ENCODE peak calls at places on chromosome 7, in six cellular contexts. B is neuronal stem cell, U is IMR-90, P is H9, R is mesenchymal stem cell, G is H1. E is an unnamed sample.
A peak's percentile ranks its signal among the peaks of the same experiment; 100 is the strongest.

GRCh38 chr7:129308047-129308446 is 83.2 kb downstream of the AHCYL2 start:
- DNase-seq in B (no peak), U (peak; percentile 64), P (no peak), R (peak; percentile 17), G (no peak), E (no peak)

GRCh38 chr7:65951837-65952578 is 30.0 kb downstream of the GUSB start:
- DNase-seq in B (no peak), U (no peak), P (no peak), R (no peak), G (no peak), E (no peak)

GRCh38 chr7:151380199-151381082 is 29.4 kb downstream of the WDR86 start:
- DNase-seq in B (no peak), U (no peak), P (no peak), R (no peak), G (no peak), E (peak; percentile 30)

GRCh38 chr7:134420509-134421125 is 38.3 kb downstream of the AKR1B1 start:
- DNase-seq in B (peak; percentile 48), U (peak; percentile 55), P (peak; percentile 59), R (peak; percentile 53), G (peak; percentile 65), E (peak; percentile 70)

GRCh38 chr7:68070992-68071391 is 1074.4 kb downstream of the TYW1 start:
- DNase-seq in B (no peak), U (no peak), P (no peak), R (no peak), G (no peak), E (no peak)

GRCh38 chr7:22563621-22564241 is 63.7 kb upstream of the STEAP1B start:
- DNase-seq in B (no peak), U (peak; percentile 12), P (no peak), R (peak; percentile 37), G (no peak), E (no peak)

GRCh38 chr7:82507365-82507975 is 63.9 kb upstream of the CACNA2D1 start:
- DNase-seq in B (no peak), U (no peak), P (peak; percentile 51), R (no peak), G (no peak), E (no peak)

GRCh38 chr7:23470290-23471089 is at the start of gene IGF2BP3:
- DNase-seq in B (peak; percentile 98), U (peak; percentile 96), P (peak; percentile 95), R (peak; percentile 99), G (peak; percentile 88), E (peak; percentile 85)

GRCh38 chr7:129853661-129854268 is 99.0 kb downstream of the UBE2H start:
- DNase-seq in B (no peak), U (no peak), P (no peak), R (peak; percentile 67), G (no peak), E (peak; percentile 63)

GRCh38 chr7:120588862-120589261 is 269.1 kb downstream of the TSPAN12 start:
- DNase-seq in B (no peak), U (no peak), P (no peak), R (no peak), G (no peak), E (no peak)

GRCh38 chr7:99531354-99531765 is 20.6 kb downstream of the FAM200A start:
- DNase-seq in B (no peak), U (no peak), P (no peak), R (no peak), G (no peak), E (no peak)

GRCh38 chr7:71131256-71131752 is 640 bp upstream of the GALNT17 start:
- DNase-seq in B (peak; percentile 79), U (no peak), P (peak; percentile 71), R (no peak), G (peak; percentile 87), E (no peak)

GRCh38 chr7:45610019-45610418 is 35.9 kb downstream of the ADCY1 start:
- DNase-seq in B (no peak), U (no peak), P (no peak), R (no peak), G (no peak), E (no peak)

GRCh38 chr7:128777156-128778123 is 1.8 kb upstream of the OPN1SW start:
- DNase-seq in B (no peak), U (peak; percentile 22), P (no peak), R (peak; percentile 29), G (no peak), E (no peak)

GRCh38 chr7:134515569-134516468 is 11.5 kb upstream of the AKR1B10 start:
- DNase-seq in B (no peak), U (peak; percentile 93), P (no peak), R (peak; percentile 80), G (peak; percentile 13), E (no peak)

GRCh38 chr7:31493714-31494181 is 20.1 kb upstream of the ITPRID1 start:
- DNase-seq in B (no peak), U (no peak), P (peak; percentile 61), R (no peak), G (no peak), E (peak; percentile 75)

GRCh38 chr7:585229-585711 is 65.6 kb upstream of the PDGFA start:
- DNase-seq in B (no peak), U (no peak), P (no peak), R (peak; percentile 48), G (no peak), E (no peak)

GRCh38 chr7:23332881-23333612 is 33.9 kb downstream of the MALSU1 start:
- DNase-seq in B (no peak), U (peak; percentile 65), P (no peak), R (peak; percentile 72), G (no peak), E (no peak)

GRCh38 chr7:84640637-84641036 is 446.0 kb upstream of the SEMA3A start:
- DNase-seq in B (no peak), U (no peak), P (no peak), R (no peak), G (no peak), E (no peak)

GRCh38 chr7:108335264-108335918 is 120.8 kb downstream of the NRCAM start:
- DNase-seq in B (no peak), U (no peak), P (no peak), R (peak; percentile 4), G (no peak), E (peak; percentile 24)

GRCh38 chr7:116451958-116452729 is 47.4 kb upstream of the CAV2 start:
- DNase-seq in B (no peak), U (no peak), P (no peak), R (no peak), G (no peak), E (no peak)

GRCh38 chr7:57256637-57257375 is 124.6 kb upstream of the ZNF479 start:
- DNase-seq in B (no peak), U (no peak), P (no peak), R (no peak), G (no peak), E (no peak)

GRCh38 chr7:157309990-157310668 is 26.7 kb upstream of the DNAJB6 start:
- DNase-seq in B (no peak), U (peak; percentile 96), P (peak; percentile 91), R (peak; percentile 89), G (peak; percentile 71), E (peak; percentile 95)

GRCh38 chr7:158123753-158124152 is 463.9 kb downstream of the PTPRN2 start:
- DNase-seq in B (no peak), U (no peak), P (no peak), R (no peak), G (no peak), E (no peak)

GRCh38 chr7:66920769-66921395 is at the start of gene TMEM248:
- DNase-seq in B (peak; percentile 74), U (peak; percentile 77), P (peak; percentile 72), R (peak; percentile 89), G (peak; percentile 84), E (peak; percentile 83)

GRCh38 chr7:129574487-129574886 is 37.0 kb upstream of the NRF1 start:
- DNase-seq in B (no peak), U (peak; percentile 88), P (no peak), R (peak; percentile 52), G (no peak), E (no peak)

GRCh38 chr7:120021085-120021484 is 251.9 kb upstream of the KCND2 start:
- DNase-seq in B (no peak), U (peak; percentile 41), P (no peak), R (no peak), G (no peak), E (no peak)

GRCh38 chr7:44491229-44491628 is 771 bp upstream of the NUDCD3 start:
- DNase-seq in B (no peak), U (no peak), P (no peak), R (no peak), G (no peak), E (no peak)
- H3K27ac ChIP-seq in B (no peak overlapping the region), U (peak overlapping the region; percentile 97), P (peak overlapping the region; percentile 36), R (no peak overlapping the region), G (peak overlapping the region; percentile 91), E (no peak overlapping the region)

DNA sequence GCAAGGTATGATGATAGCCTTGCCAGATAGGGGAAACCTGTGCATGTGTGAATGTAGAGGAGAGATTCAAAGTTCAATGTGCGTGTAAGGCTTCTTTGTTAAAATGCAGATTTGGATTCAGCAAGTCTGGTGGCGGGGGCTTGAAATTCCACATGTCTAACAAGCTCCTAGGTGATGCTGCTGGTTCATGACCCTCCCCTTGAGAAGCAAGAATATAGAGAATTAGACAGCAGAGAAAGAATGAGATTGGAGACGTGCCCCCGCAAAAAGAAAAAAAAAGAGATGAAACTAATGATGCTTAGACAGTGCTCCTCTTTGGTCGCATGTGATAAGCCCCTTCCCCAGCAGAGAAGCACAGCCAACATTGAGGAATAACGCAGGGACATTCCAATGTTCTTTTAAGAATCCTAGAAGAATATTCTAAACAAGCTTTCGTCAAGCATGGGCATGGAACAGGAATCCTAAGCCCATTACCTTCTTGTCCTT is 21.1 kb upstream of the MACC1 start:
- DNase-seq in B (no peak), U (no peak), P (no peak), R (no peak), G (no peak), E (no peak)
- H3K14ac ChIP-seq in B (no peak overlapping the region), U (no peak overlapping the region), P (no peak overlapping the region), R (peak overlapping the region; percentile 18), G (no peak overlapping the region), E (no peak overlapping the region)

DNA sequence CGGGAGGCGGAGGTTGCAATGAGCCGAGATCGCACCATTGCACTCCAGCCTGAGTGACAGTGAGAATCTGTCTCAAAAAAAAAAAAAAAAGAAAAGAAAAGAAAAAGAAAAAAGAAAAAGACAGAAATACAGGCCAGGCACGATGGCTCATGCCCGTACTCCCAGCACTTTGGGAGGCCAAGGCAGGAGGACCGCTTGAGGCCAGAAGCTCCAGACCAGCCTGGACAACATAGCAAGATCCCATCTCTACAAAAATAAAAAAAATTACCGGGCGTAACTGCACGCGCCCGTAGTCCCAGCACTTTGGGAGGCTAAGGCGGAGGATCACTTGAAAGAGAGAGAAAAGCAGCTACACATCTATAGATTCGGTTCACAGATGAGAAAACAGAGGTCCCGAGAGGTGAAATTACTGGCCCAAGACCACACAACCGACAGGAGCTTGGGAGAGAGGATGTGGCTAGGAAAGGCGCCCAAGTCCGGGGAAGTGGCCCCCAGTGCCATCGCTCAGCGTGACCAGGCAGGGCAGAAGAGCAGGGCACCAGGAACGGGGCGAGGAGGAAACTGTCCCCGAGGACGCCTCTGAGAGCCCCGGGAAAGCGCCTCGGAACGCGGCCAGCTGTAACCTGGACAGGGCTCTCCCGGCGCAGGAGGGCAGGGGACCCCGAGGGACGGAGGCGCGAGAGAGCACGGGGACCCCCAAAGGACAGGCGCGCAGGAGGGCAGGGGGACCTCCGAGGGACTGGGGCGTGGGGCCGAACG is 612 bp downstream of the SNX8 start:
- DNase-seq in B (no peak), U (no peak), P (no peak), R (peak; percentile 34), G (no peak), E (peak; percentile 33)
- H3K4ac ChIP-seq in B (no peak overlapping the region), U (peak overlapping the region; percentile 8), P (no peak overlapping the region), R (peak overlapping the region; percentile 84), G (no peak overlapping the region), E (peak overlapping the region; percentile 89)

DNA sequence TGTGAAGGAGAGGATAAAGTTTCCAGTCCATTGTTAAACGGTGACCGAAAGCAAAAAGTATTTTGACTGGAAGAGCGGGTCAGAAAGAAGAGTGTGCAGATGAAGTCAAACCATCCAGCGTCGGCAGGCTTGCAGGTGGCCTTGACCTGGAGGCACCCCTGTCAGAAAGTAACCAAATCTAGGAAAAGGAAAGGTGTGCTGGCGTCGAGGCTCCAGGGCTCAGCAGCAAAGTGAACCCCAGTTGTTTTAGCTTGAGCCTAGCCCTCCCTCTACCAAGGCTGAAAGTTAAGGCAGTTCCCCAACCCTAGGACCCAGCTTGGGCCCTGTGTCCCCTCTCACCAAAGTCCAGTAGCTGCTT is 512 bp downstream of the PDK4 start:
- DNase-seq in B (no peak), U (no peak), P (peak; percentile 30), R (no peak), G (no peak), E (peak; percentile 3)
- H3K27ac ChIP-seq in B (no peak overlapping the region), U (peak overlapping the region; percentile 13), P (no peak overlapping the region), R (no peak overlapping the region), G (no peak overlapping the region), E (no peak overlapping the region)

E was measured in trophoblast cell.